ENCODE peak calls at places on chromosomes 11 and 22, in ten cellular contexts. P is thoracic aorta, V is kidney, T is AG04450, L is mesendoderm, X is HepG2, Z is pancreas, U is ovary, W is RWPE2, B is mammary epithelial cell. D is an unnamed sample.

GRCh38 chr11:80958414-80958813 is 1517.6 kb upstream of the TENM4 start:
- DNase-seq in U (no peak), V (no peak), T (peak; percentile 4), L (no peak), P (no peak), X (no peak), Z (no peak), B (peak; percentile 78), W (no peak), D (no peak)

GRCh38 chr11:71342951-71343827 is 90.8 kb upstream of the SHANK2 start:
- DNase-seq in X (peak; percentile 77), B (peak; percentile 30), W (no peak), T (no peak), V (peak; percentile 45), Z (peak; percentile 65), L (peak; percentile 80), P (no peak), U (no peak), D (no peak)

GRCh38 chr11:122863704-122864326 is 18.7 kb upstream of the JHY start:
- DNase-seq in B (no peak), Z (no peak), L (no peak), P (no peak), T (no peak), V (no peak), W (no peak), X (no peak), U (peak; percentile 61), D (no peak)

GRCh38 chr22:44338183-44338812 is 25.5 kb upstream of the SHISAL1 start:
- DNase-seq in U (no peak), V (no peak), X (no peak), W (no peak), B (no peak), T (no peak), P (no peak), Z (no peak), L (no peak), D (no peak)

GRCh38 chr22:44638966-44639739 is 62.9 kb upstream of the PRR5 start:
- DNase-seq in L (no peak), P (no peak), U (peak; percentile 35), W (no peak), Z (no peak), X (no peak), B (no peak), V (peak; percentile 67), T (no peak), D (no peak)

GRCh38 chr22:23305922-23306374 is 125.6 kb downstream of the BCR start:
- DNase-seq in X (no peak), Z (no peak), L (no peak), P (peak; percentile 43), B (no peak), V (peak; percentile 95), U (peak; percentile 89), W (peak; percentile 29), T (no peak), D (peak; percentile 19)

GRCh38 chr11:1087279-1087960 is 12.7 kb downstream of the MUC2 start:
- DNase-seq in U (peak; percentile 28), L (no peak), Z (no peak), W (peak; percentile 48), P (no peak), T (no peak), B (no peak), V (peak; percentile 61), X (no peak), D (no peak)

GRCh38 chr22:32796865-32797573 is 4.5 kb upstream of the TIMP3 start:
- DNase-seq in Z (peak; percentile 34), P (peak; percentile 51), T (peak; percentile 63), W (no peak), L (peak; percentile 67), B (peak; percentile 48), U (peak; percentile 70), V (peak; percentile 86), X (peak; percentile 44), D (peak; percentile 64)

GRCh38 chr11:116513894-116514293 is 258.9 kb downstream of the BUD13 start:
- DNase-seq in B (no peak), W (no peak), P (no peak), Z (no peak), U (no peak), V (no peak), L (peak; percentile 78), X (peak; percentile 64), T (no peak), D (no peak)

GRCh38 chr11:2825261-2825885 is 60.2 kb downstream of the CDKN1C start:
- DNase-seq in P (peak; percentile 25), W (no peak), X (peak; percentile 21), Z (peak; percentile 57), V (peak; percentile 94), L (no peak), U (peak; percentile 88), T (peak; percentile 26), B (no peak), D (no peak)

GRCh38 chr22:46123694-46124382 is 26.5 kb upstream of the PPARA start:
- DNase-seq in P (no peak), B (no peak), L (no peak), Z (no peak), X (no peak), V (no peak), U (peak; percentile 63), T (no peak), W (no peak), D (no peak)

GRCh38 chr22:27913162-27913741 is 5.8 kb downstream of the PITPNB start:
- DNase-seq in X (no peak), U (no peak), T (no peak), P (no peak), B (no peak), L (peak; percentile 80), Z (no peak), W (no peak), V (no peak), D (no peak)

GRCh38 chr11:33668468-33668825 is 32.2 kb downstream of the C11orf91 start:
- DNase-seq in U (no peak), B (no peak), W (no peak), V (no peak), L (no peak), P (no peak), X (no peak), T (no peak), Z (no peak), D (no peak)

GRCh38 chr11:38411149-38411548 is 1813.1 kb upstream of the RAG2 start:
- DNase-seq in P (no peak), T (no peak), V (no peak), Z (no peak), X (no peak), W (no peak), U (no peak), B (no peak), L (peak; percentile 92), D (no peak)

DNA sequence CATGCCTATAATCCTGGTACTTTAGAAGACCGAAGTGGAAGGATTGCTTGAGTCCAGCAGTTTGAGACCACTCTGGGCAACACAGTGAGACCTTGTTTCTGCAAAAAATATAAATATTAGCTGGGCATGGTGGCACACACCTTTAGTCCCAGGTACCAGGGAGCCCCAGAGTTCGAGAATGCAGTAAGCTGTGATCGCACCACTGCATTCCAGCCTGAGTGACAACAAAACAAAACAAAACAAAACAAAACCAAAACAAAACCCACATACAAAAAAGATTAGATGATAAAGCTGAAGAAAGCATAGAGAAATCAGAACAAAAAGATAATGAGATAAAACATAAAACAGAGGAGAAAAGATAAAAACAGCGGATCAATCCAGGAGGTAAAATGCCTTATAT is 62.1 kb downstream of the TCF20 start:
- DNase-seq in V (no peak), X (no peak), B (no peak), U (no peak), P (no peak), L (no peak), Z (no peak), W (no peak), T (no peak), D (no peak)
- H3K27ac ChIP-seq in V (no peak overlapping the region), X (no peak overlapping the region), B (no peak overlapping the region), U (no peak overlapping the region), P (no peak overlapping the region), L (no peak overlapping the region), Z (no peak overlapping the region), W (no peak overlapping the region), T (no peak overlapping the region), D (no peak overlapping the region)

DNA sequence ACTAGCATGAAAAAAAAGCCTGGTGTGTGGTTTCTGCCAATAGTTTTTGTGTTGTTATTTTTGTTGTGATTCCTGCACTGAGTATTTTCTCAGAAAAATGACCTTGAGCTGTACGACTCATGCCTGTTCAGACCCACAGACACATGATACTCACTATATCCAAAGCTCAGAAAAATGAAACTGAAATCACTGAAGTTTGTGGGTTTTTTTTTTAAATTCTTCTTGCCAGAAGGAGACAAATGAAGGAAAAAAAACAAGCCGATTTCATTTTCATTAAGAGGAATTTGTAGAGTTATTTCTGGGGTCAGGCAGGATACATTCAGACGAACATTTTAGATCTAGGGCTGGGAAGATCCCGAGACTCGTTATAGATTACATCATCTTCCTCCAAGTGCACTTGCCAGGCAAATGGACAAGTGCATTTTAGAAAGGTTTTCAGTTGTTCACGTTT is 60.4 kb downstream of the BMAL1 start:
- DNase-seq in W (no peak), V (no peak), X (no peak), T (peak; percentile 32), Z (no peak), P (no peak), L (no peak), U (no peak), B (no peak), D (no peak)
- H3K27ac ChIP-seq in W (peak overlapping the region; percentile 89), V (no peak overlapping the region), X (no peak overlapping the region), T (peak overlapping the region; percentile 97), Z (no peak overlapping the region), P (no peak overlapping the region), L (no peak overlapping the region), U (peak overlapping the region; percentile 71), B (peak overlapping the region; percentile 94), D (no peak overlapping the region)

GRCh38 chr11:68722143-68722542 is 29.2 kb downstream of the TESMIN start:
- DNase-seq in Z (no peak), T (no peak), P (no peak), L (no peak), V (no peak), U (no peak), B (no peak), W (no peak), X (no peak), D (no peak)

GRCh38 chr11:68724293-68724692 is 27.0 kb downstream of the TESMIN start:
- DNase-seq in W (no peak), V (no peak), Z (no peak), T (no peak), U (no peak), X (no peak), L (peak; percentile 10), B (no peak), P (no peak), D (no peak)

GRCh38 chr11:68727783-68728182 is 23.5 kb downstream of the TESMIN start:
- DNase-seq in X (no peak), B (no peak), P (no peak), Z (no peak), L (peak; percentile 17), U (no peak), V (no peak), T (no peak), W (no peak), D (no peak)
- H3K27ac ChIP-seq in X (no peak overlapping the region), B (no peak overlapping the region), P (no peak overlapping the region), Z (no peak overlapping the region), L (no peak overlapping the region), U (no peak overlapping the region), V (no peak overlapping the region), T (no peak overlapping the region), W (no peak overlapping the region), D (no peak overlapping the region)

DNA sequence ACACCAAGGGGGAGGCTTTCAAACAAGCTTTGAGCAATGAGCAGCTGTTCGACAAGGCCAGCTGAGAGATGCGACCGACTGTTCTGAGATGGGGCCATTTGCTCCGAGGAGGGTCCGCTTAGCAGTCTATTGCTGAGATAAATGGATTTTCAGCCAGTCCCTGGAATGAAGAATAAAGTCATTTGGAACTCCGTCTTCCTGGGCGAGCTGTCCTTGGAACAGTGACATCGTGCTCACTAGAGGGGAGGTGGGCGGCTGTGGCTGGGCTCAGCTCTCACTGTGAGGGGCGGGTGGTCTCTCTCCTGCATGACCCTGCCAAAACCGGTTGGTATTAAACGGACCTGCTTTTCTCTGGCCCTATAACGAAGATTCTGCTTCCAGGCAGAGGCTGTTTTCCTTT is 537.4 kb downstream of the BRD1 start:
- DNase-seq in L (no peak), V (no peak), U (no peak), B (no peak), X (no peak), P (no peak), T (no peak), W (no peak), Z (no peak), D (no peak)
- H3K27ac ChIP-seq in L (no peak overlapping the region), V (no peak overlapping the region), U (no peak overlapping the region), B (no peak overlapping the region), X (no peak overlapping the region), P (no peak overlapping the region), T (no peak overlapping the region), W (no peak overlapping the region), Z (no peak overlapping the region), D (no peak overlapping the region)